ENCODE peak calls at places on chromosomes 7 and 10, in nine cellular contexts. C is HT-29; V is PC-9; G is activated CD4-positive, alpha-beta T cell treated with anti-CD3 and anti-CD28 coated beads, Interleukin-2, amount 10 ng/mL, durations not matched to agents 7 days and 5 days; B is head of caudate nucleus; U is AG08395; E is foreskin fibroblast; N is CD14-positive monocyte; A is dermis microvascular lymphatic vessel endothelial cell. R is an unnamed sample.

GRCh38 chr10:114631678-114632417 is 26.2 kb downstream of the ABLIM1 start:
- DNase-seq in C (peak; percentile 53), V (peak; percentile 49), G (peak; percentile 8), B (peak; percentile 10), U (no peak), E (no peak), N (no peak), A (peak; percentile 64), R (peak; percentile 61)

GRCh38 chr10:124307531-124308350 is 111.0 kb downstream of the OAT start:
- DNase-seq in C (no peak), V (no peak), G (no peak), B (no peak), U (no peak), E (no peak), N (peak; percentile 40), A (no peak), R (no peak)

GRCh38 chr7:44368885-44369284 is 43.5 kb upstream of the CAMK2B start:
- DNase-seq in C (no peak), V (no peak), G (no peak), B (no peak), U (peak; percentile 62), E (peak; percentile 22), N (no peak), A (peak; percentile 38), R (no peak)

GRCh38 chr10:16310440-16310839 is 126.4 kb upstream of the PTER start:
- DNase-seq in C (no peak), V (no peak), G (no peak), B (no peak), U (no peak), E (no peak), N (no peak), A (no peak), R (no peak)

GRCh38 chr7:151719031-151719894 is 157.7 kb downstream of the PRKAG2 start:
- DNase-seq in C (no peak), V (no peak), G (no peak), B (no peak), U (no peak), E (no peak), N (no peak), A (no peak), R (no peak)

GRCh38 chr7:158579662-158580646 is 7.7 kb downstream of the PTPRN2 start:
- DNase-seq in C (no peak), V (no peak), G (no peak), B (no peak), U (no peak), E (no peak), N (no peak), A (no peak), R (no peak)

GRCh38 chr10:71431216-71431944 is 34.7 kb downstream of the CDH23 start:
- DNase-seq in C (no peak), V (no peak), G (no peak), B (no peak), U (no peak), E (no peak), N (no peak), A (no peak), R (no peak)

GRCh38 chr7:74494076-74494548 is 40.4 kb downstream of the GTF2IRD1 start:
- DNase-seq in C (no peak), V (no peak), G (no peak), B (no peak), U (no peak), E (no peak), N (no peak), A (no peak), R (no peak)